ENCODE peak calls at places on chromosomes 6 and 20, in four cellular contexts. One of them, this sample, is unnamed. For H3K4me1, the result is how much of the 10 kb centered on the place peaks cover.

GRCh38 chr6:17470209-17470952 is 77.0 kb downstream of the CAP2 start:
- DNase-seq in K562: no peak
- DNase-seq in fibroblast of lung: peak
- DNase-seq in ovary: no peak
- DNase-seq in this sample: no peak

GRCh38 chr6:132045877-132046276 is 94.7 kb upstream of the CCN2 start:
- DNase-seq in K562: no peak
- DNase-seq in fibroblast of lung: no peak
- DNase-seq in ovary: no peak
- DNase-seq in this sample: no peak

GRCh38 chr6:34178361-34179105 is 32.6 kb upstream of the GRM4 start:
- DNase-seq in K562: peak
- DNase-seq in fibroblast of lung: no peak
- DNase-seq in ovary: no peak
- DNase-seq in this sample: no peak

GRCh38 chr20:37522258-37523011 is 1.4 kb downstream of the NNAT start:
- DNase-seq in K562: no peak
- DNase-seq in fibroblast of lung: peak
- DNase-seq in ovary: no peak
- DNase-seq in this sample: no peak

GRCh38 chr20:45545754-45546453 is 1.3 kb downstream of the EPPIN start:
- DNase-seq in K562: peak
- DNase-seq in fibroblast of lung: peak
- DNase-seq in ovary: no peak
- DNase-seq in this sample: no peak

GRCh38 chr20:16096756-16097326 is 476.4 kb downstream of the KIF16B start:
- DNase-seq in K562: no peak
- DNase-seq in fibroblast of lung: no peak
- DNase-seq in ovary: no peak
- DNase-seq in this sample: no peak

GRCh38 chr20:49446808-49447207 is 35.7 kb downstream of the KCNB1 start:
- DNase-seq in K562: no peak
- DNase-seq in fibroblast of lung: peak
- DNase-seq in ovary: peak
- DNase-seq in this sample: peak

GRCh38 chr6:162450358-162450757 is 277.2 kb downstream of the PRKN start:
- DNase-seq in K562: no peak
- DNase-seq in fibroblast of lung: no peak
- DNase-seq in ovary: no peak
- DNase-seq in this sample: no peak

GRCh38 chr20:48659888-48660287 is 167.9 kb downstream of the PREX1 start:
- DNase-seq in K562: no peak
- DNase-seq in fibroblast of lung: no peak
- DNase-seq in ovary: no peak
- DNase-seq in this sample: no peak

GRCh38 chr20:3046677-3047462 is 1.0 kb downstream of the MRPS26 start:
- DNase-seq in K562: peak
- DNase-seq in fibroblast of lung: no peak
- DNase-seq in ovary: no peak
- DNase-seq in this sample: no peak

GRCh38 chr6:36358235-36358915 is 21.7 kb upstream of the BNIP5 start:
- DNase-seq in K562: peak
- DNase-seq in fibroblast of lung: no peak
- DNase-seq in ovary: no peak
- DNase-seq in this sample: no peak

GRCh38 chr6:52641388-52641787 is 29.5 kb upstream of the TMEM14A start:
- DNase-seq in K562: no peak
- DNase-seq in fibroblast of lung: no peak
- DNase-seq in ovary: no peak
- DNase-seq in this sample: no peak

GRCh38 chr6:121008553-121008952 is 325.7 kb downstream of the TBC1D32 start:
- DNase-seq in K562: no peak
- DNase-seq in fibroblast of lung: no peak
- DNase-seq in ovary: no peak
- DNase-seq in this sample: no peak

GRCh38 chr6:13457577-13457976 is 29.8 kb downstream of the GFOD1 start:
- DNase-seq in K562: no peak
- DNase-seq in fibroblast of lung: peak
- DNase-seq in ovary: no peak
- DNase-seq in this sample: no peak

GRCh38 chr20:46770330-46771194 is 61.1 kb downstream of the SLC2A10 start:
- DNase-seq in K562: no peak
- DNase-seq in fibroblast of lung: no peak
- DNase-seq in ovary: no peak
- DNase-seq in this sample: no peak

GRCh38 chr6:31055401-31055800 is 45.1 kb downstream of the MUC22 start:
- DNase-seq in K562: no peak
- DNase-seq in fibroblast of lung: no peak
- DNase-seq in ovary: no peak
- DNase-seq in this sample: no peak

GRCh38 chr6:80742481-80742880 is 636.0 kb downstream of the BCKDHB start:
- DNase-seq in K562: peak
- DNase-seq in fibroblast of lung: peak
- DNase-seq in ovary: no peak
- DNase-seq in this sample: no peak

GRCh38 chr6:33481192-33481591 is 26.8 kb downstream of the ZBTB9 start:
- DNase-seq in K562: no peak
- DNase-seq in fibroblast of lung: no peak
- DNase-seq in ovary: no peak
- DNase-seq in this sample: no peak

GRCh38 chr6:42428326-42429041 is 23.2 kb downstream of the TRERF1 start:
- DNase-seq in K562: no peak
- DNase-seq in fibroblast of lung: peak
- DNase-seq in ovary: no peak
- DNase-seq in this sample: peak

GRCh38 chr20:32165836-32166545 is 41.6 kb downstream of the PLAGL2 start:
- DNase-seq in K562: no peak
- DNase-seq in fibroblast of lung: no peak
- DNase-seq in ovary: peak
- DNase-seq in this sample: no peak

GRCh38 chr20:40687384-40688128 is 1.5 kb downstream of the MAFB start:
- DNase-seq in K562: no peak
- DNase-seq in fibroblast of lung: peak
- DNase-seq in ovary: peak
- DNase-seq in this sample: peak

GRCh38 chr6:34317882-34318491 is 69.2 kb upstream of the SMIM29 start:
- DNase-seq in K562: no peak
- DNase-seq in fibroblast of lung: no peak
- DNase-seq in ovary: no peak
- DNase-seq in this sample: no peak

GRCh38 chr6:1986454-1987243 is 258.8 kb downstream of the GMDS start:
- DNase-seq in K562: no peak
- DNase-seq in fibroblast of lung: peak
- DNase-seq in ovary: no peak
- DNase-seq in this sample: no peak

GRCh38 chr6:16819752-16820151 is 58.5 kb upstream of the ATXN1 start:
- DNase-seq in K562: peak
- DNase-seq in fibroblast of lung: peak
- DNase-seq in ovary: no peak
- DNase-seq in this sample: no peak

GRCh38 chr6:126548301-126548700 is 208.4 kb downstream of the CENPW start:
- DNase-seq in K562: no peak
- DNase-seq in fibroblast of lung: no peak
- DNase-seq in ovary: no peak
- DNase-seq in this sample: no peak

GRCh38 chr6:111096246-111096645 is 8.9 kb downstream of the SLC16A10 start:
- DNase-seq in K562: no peak
- DNase-seq in fibroblast of lung: no peak
- DNase-seq in ovary: no peak
- DNase-seq in this sample: no peak

GRCh38 chr6:47197672-47198640 is 111.7 kb downstream of the TNFRSF21 start:
- DNase-seq in K562: no peak
- DNase-seq in fibroblast of lung: no peak
- DNase-seq in ovary: no peak
- DNase-seq in this sample: no peak

GRCh38 chr20:35629432-35630145 is 14.0 kb downstream of the SPAG4 start:
- DNase-seq in K562: no peak
- DNase-seq in fibroblast of lung: no peak
- DNase-seq in ovary: no peak
- DNase-seq in this sample: no peak

GRCh38 chr6:41704656-41705328 is 30.6 kb downstream of the TFEB start:
- DNase-seq in K562: no peak
- DNase-seq in fibroblast of lung: no peak
- DNase-seq in ovary: no peak
- DNase-seq in this sample: no peak

GRCh38 chr6:104407957-104408356 is 451.8 kb downstream of the HACE1 start:
- DNase-seq in K562: no peak
- DNase-seq in fibroblast of lung: no peak
- DNase-seq in ovary: no peak
- DNase-seq in this sample: no peak

GRCh38 chr6:34714663-34715062 is 18.1 kb upstream of the ILRUN start:
- DNase-seq in K562: peak
- DNase-seq in fibroblast of lung: no peak
- DNase-seq in ovary: no peak
- DNase-seq in this sample: no peak

GRCh38 chr6:70599187-70599586 is 32.5 kb downstream of the SDHAF4 start:
- DNase-seq in K562: peak
- DNase-seq in fibroblast of lung: no peak
- DNase-seq in ovary: no peak
- DNase-seq in this sample: no peak

GRCh38 chr6:117444600-117444999 is 18.9 kb upstream of the ROS1 start:
- DNase-seq in K562: no peak
- DNase-seq in fibroblast of lung: peak
- DNase-seq in ovary: no peak
- DNase-seq in this sample: no peak

GRCh38 chr6:125310994-125311649 is 9.4 kb upstream of the HDDC2 start:
- DNase-seq in K562: peak
- DNase-seq in fibroblast of lung: peak
- DNase-seq in ovary: no peak
- DNase-seq in this sample: no peak

DNA sequence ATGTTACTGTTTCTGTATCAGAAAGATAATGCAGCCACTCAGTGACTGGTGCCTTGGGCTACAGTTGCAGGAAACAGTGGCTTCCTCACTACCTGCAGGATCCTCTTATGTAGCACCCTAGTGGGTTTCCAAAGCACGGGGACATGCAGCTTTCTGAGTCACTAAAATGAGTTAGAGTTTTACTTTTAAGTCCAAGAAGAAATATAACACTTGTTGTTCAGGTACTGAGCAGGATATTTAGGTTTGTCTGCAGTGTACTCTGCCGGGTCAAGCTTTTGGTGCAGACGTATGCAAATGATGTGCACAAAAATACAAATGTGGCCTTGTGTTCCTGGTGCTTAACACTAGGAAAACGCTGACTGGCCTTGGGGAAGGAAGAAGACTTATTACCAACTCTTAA is 22.0 kb downstream of the ACSS1 start:
- DNase-seq in K562: no peak
- DNase-seq in fibroblast of lung: no peak
- DNase-seq in ovary: peak
- DNase-seq in this sample: no peak
- H3K27ac ChIP-seq in K562: no peak
- H3K27ac ChIP-seq in fibroblast of lung: no peak
- H3K27ac ChIP-seq in ovary: no peak
- H3K27ac ChIP-seq in this sample: peak

GRCh38 chr6:107340881-107341280 is 118.5 kb downstream of the PDSS2 start:
- DNase-seq in K562: no peak
- DNase-seq in fibroblast of lung: no peak
- DNase-seq in ovary: no peak
- DNase-seq in this sample: no peak
- H3K4me3 ChIP-seq in K562: no peak
- H3K4me3 ChIP-seq in fibroblast of lung: no peak
- H3K4me3 ChIP-seq in ovary: no peak
- H3K4me3 ChIP-seq in this sample: no peak

GRCh38 chr6:50277774-50278173 is 228.0 kb upstream of the DEFB112 start:
- DNase-seq in K562: no peak
- DNase-seq in fibroblast of lung: no peak
- DNase-seq in ovary: no peak
- DNase-seq in this sample: no peak
- H3K4me1 ChIP-seq in K562: under half
- H3K4me1 ChIP-seq in fibroblast of lung: under half
- H3K4me1 ChIP-seq in ovary: under half
- H3K4me1 ChIP-seq in this sample: under half

GRCh38 chr20:10466325-10466724 is 31.2 kb downstream of the SLX4IP start:
- DNase-seq in K562: no peak
- DNase-seq in fibroblast of lung: peak
- DNase-seq in ovary: no peak
- DNase-seq in this sample: no peak

GRCh38 chr20:10467985-10468845 is 33.1 kb downstream of the SLX4IP start:
- DNase-seq in K562: no peak
- DNase-seq in fibroblast of lung: no peak
- DNase-seq in ovary: no peak
- DNase-seq in this sample: no peak

GRCh38 chr20:10469599-10469998 is 34.5 kb downstream of the SLX4IP start:
- DNase-seq in K562: peak
- DNase-seq in fibroblast of lung: peak
- DNase-seq in ovary: no peak
- DNase-seq in this sample: peak

GRCh38 chr20:10463622-10464021 is 28.5 kb downstream of the SLX4IP start:
- DNase-seq in K562: no peak
- DNase-seq in fibroblast of lung: no peak
- DNase-seq in ovary: no peak
- DNase-seq in this sample: no peak

GRCh38 chr20:10466855-10467254 is 31.8 kb downstream of the SLX4IP start:
- DNase-seq in K562: no peak
- DNase-seq in fibroblast of lung: no peak
- DNase-seq in ovary: no peak
- DNase-seq in this sample: no peak
- H3K27ac ChIP-seq in K562: no peak
- H3K27ac ChIP-seq in fibroblast of lung: no peak
- H3K27ac ChIP-seq in ovary: no peak
- H3K27ac ChIP-seq in this sample: peak

DNA sequence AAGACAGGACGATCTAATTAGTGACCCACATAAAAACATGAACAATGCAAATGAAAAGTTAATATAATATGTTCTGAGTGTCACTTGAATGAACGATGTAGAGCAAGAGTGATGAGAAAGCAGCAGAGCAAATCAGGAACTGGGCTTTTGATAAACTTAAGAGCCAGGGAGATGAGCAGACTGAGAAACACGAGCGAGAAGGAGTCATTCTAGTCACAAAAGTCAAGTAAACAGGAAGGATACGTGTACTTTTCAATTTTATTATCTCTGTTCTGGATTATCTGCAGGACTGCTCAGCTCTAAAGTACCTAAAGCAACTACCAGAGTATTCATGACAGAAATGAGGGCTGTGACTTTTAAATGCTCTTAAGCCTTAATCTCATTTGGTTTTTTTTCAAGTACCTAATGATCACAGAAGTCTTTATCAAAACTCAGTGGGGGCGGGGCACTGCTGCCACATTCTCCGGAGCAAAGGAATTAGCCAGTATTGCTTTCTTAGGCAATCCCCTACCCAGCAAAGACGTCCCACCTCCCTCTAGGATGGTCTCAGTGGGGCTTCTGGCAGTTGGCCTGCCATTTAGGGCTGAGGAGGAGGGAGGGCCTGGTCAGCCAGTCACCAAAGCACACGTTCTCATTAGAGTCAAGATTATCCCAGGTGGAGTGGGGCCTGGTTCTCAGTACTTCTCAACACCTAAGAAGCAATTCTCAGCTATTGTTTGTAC is 8.6 kb downstream of the MAN1A1 start:
- DNase-seq in K562: no peak
- DNase-seq in fibroblast of lung: no peak
- DNase-seq in ovary: no peak
- DNase-seq in this sample: no peak
- H3K4me3 ChIP-seq in K562: peak
- H3K4me3 ChIP-seq in fibroblast of lung: no peak
- H3K4me3 ChIP-seq in ovary: no peak
- H3K4me3 ChIP-seq in this sample: no peak

GRCh38 chr6:118890997-118891790 is 2.8 kb upstream of the ASF1A start:
- DNase-seq in K562: no peak
- DNase-seq in fibroblast of lung: no peak
- DNase-seq in ovary: no peak
- DNase-seq in this sample: no peak
- H3K4me1 ChIP-seq in K562: under half
- H3K4me1 ChIP-seq in fibroblast of lung: under half
- H3K4me1 ChIP-seq in ovary: under half
- H3K4me1 ChIP-seq in this sample: under half